ENCODE peak calls at places on chromosome 1, in eight cellular contexts. L, D, M, G, O, S, J and W are unnamed samples.

GRCh38 chr1:198280080-198280479 is 123.3 kb downstream of the NEK7 start:
- DNase-seq in L (no peak), D (no peak), M (no peak), G (no peak), O (no peak), S (no peak), J (no peak), W (no peak)

GRCh38 chr1:81121324-81121723 is 679.4 kb upstream of the ADGRL2 start:
- DNase-seq in L (no peak), D (no peak), M (no peak), G (no peak), O (no peak), S (no peak), J (no peak), W (no peak)

GRCh38 chr1:39409055-39409816 is 82.2 kb upstream of the BMP8A start:
- DNase-seq in L (peak; percentile 59), D (peak; percentile 72), M (peak; percentile 88), G (peak; percentile 59), O (peak; percentile 70), S (no peak), J (peak; percentile 21), W (peak; percentile 49)

GRCh38 chr1:230681599-230681998 is 32.3 kb downstream of the AGT start:
- DNase-seq in L (peak; percentile 42), D (peak; percentile 84), M (peak; percentile 58), G (no peak), O (no peak), S (no peak), J (peak; percentile 41), W (no peak)

GRCh38 chr1:9201421-9202239 is 32.9 kb upstream of the H6PD start:
- DNase-seq in L (peak; percentile 29), D (peak; percentile 63), M (peak; percentile 48), G (peak; percentile 37), O (no peak), S (no peak), J (no peak), W (no peak)

GRCh38 chr1:243420369-243420768 is 164.5 kb downstream of the SDCCAG8 start:
- DNase-seq in L (no peak), D (no peak), M (no peak), G (no peak), O (no peak), S (no peak), J (no peak), W (no peak)

GRCh38 chr1:171188388-171189266 is 3.5 kb downstream of the FMO2 start:
- DNase-seq in L (peak; percentile 71), D (peak; percentile 86), M (peak; percentile 63), G (peak; percentile 72), O (peak; percentile 66), S (peak; percentile 57), J (peak; percentile 65), W (no peak)

GRCh38 chr1:4476394-4476793 is 178.0 kb upstream of the AJAP1 start:
- DNase-seq in L (no peak), D (no peak), M (no peak), G (no peak), O (no peak), S (no peak), J (no peak), W (no peak)

GRCh38 chr1:31859044-31859443 is 43.2 kb upstream of the SPOCD1 start:
- DNase-seq in L (no peak), D (no peak), M (no peak), G (no peak), O (no peak), S (no peak), J (no peak), W (no peak)
- H3K4me1 ChIP-seq in L (no peaks in the 10 kb centered on the region), D (no peaks in the 10 kb centered on the region), M (no peaks in the 10 kb centered on the region), G (peaks cover 10% of the 10 kb centered on the region), O (no peaks in the 10 kb centered on the region), S (peaks cover 18% of the 10 kb centered on the region), J (peaks cover 9% of the 10 kb centered on the region), W (no peaks in the 10 kb centered on the region)

GRCh38 chr1:204619721-204620120 is 65.8 kb downstream of the LRRN2 start:
- DNase-seq in L (no peak), D (no peak), M (no peak), G (no peak), O (no peak), S (no peak), J (no peak), W (no peak)
- H3K4me1 ChIP-seq in L (no peaks in the 10 kb centered on the region), D (no peaks in the 10 kb centered on the region), M (no peaks in the 10 kb centered on the region), G (no peaks in the 10 kb centered on the region), O (no peaks in the 10 kb centered on the region), S (peaks cover 21% of the 10 kb centered on the region), J (peaks cover 44% of the 10 kb centered on the region), W (no peaks in the 10 kb centered on the region)

DNA sequence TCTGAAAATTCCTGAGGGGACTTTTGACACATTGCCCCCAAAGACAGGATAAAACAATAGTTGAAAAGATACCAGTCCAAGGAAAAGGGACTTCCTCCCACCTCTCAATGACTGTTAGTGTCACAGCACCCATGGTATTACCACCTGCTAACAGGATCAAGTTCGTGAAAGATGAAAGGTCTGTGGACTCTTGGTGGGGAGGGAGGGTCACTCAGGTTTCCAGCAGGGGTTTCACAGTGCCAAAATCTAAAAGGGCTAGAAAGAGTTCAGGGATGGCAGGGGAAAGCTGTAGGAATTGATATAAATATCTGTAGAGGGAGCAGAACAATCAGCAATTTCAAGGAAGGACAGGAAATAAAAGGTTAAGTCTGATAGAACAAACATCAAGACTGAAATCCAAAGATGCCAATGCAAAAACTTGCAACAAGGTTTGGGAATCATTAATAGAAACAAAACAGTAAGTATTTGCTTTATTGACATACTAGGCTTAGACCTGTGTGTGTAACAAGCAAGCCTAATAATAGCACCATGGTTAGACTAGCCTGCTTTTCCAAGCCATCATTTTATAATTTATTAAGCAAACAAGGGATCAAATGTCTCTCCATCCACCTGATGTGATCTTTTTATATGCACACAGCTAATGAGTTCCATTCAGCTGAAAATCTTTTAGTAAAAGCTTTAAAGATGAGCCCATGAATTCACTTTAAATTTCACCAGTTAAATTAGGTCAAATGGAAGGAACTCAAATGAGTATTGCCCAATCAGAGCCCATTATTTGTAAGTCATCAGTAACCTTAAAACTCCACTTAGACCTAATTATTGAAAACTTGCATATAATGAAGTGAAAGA is 3.7 kb downstream of the MCL1 start:
- DNase-seq in L (no peak), D (peak; percentile 61), M (no peak), G (no peak), O (no peak), S (no peak), J (no peak), W (no peak)
- H3K4me1 ChIP-seq in L (peaks cover 61% of the 10 kb centered on the region), D (peaks cover 13% of the 10 kb centered on the region), M (peaks cover 35% of the 10 kb centered on the region), G (peaks cover 22% of the 10 kb centered on the region), O (peaks cover 37% of the 10 kb centered on the region), S (peaks cover 45% of the 10 kb centered on the region), J (peaks cover 61% of the 10 kb centered on the region), W (peaks cover 57% of the 10 kb centered on the region)

DNA sequence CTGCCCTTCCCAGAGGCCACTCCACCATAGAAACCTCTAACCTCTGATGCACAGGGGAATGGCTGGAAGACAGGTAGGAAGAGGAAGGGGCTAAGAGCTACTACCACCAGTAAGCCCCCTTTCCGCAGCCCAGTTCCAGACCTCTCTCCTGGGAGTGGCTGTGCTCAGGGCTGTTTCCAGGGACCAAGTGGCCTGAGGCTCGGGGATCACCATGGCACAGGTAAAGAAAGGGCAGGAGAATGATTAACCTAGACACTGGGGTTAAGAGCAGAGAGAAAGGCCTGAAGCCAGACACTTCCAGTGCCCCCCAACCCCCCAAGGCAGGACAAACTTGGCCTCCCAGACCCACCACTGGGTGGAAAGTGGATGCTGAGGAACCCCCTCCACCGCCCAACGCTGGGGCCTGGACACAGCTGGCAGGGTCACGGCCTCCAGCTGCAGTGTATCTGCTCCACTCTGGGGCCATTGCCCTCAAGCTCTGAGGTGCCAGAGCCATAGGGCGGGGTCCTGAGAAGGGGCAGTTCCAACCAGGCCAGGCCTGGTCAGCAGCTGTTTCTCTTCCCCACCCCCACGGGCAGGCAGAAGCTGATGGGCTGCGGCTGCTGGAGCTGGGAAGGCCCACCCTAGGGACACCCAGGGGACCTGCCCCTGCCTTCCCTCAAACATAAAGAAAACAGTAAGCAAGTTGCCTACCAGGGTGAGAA is 2.7 kb downstream of the TAGLN2 start:
- DNase-seq in L (peak; percentile 46), D (peak; percentile 97), M (no peak), G (no peak), O (peak; percentile 92), S (no peak), J (peak; percentile 47), W (no peak)
- H3K4me1 ChIP-seq in L (peaks cover 59% of the 10 kb centered on the region), D (peaks cover 36% of the 10 kb centered on the region), M (peaks cover 30% of the 10 kb centered on the region), G (peaks cover 14% of the 10 kb centered on the region), O (peaks cover 42% of the 10 kb centered on the region), S (peaks cover 60% of the 10 kb centered on the region), J (peaks cover 65% of the 10 kb centered on the region), W (peaks cover 48% of the 10 kb centered on the region)

GRCh38 chr1:246587606-246588005 is 21.4 kb downstream of the CNST start:
- DNase-seq in L (no peak), D (peak; percentile 80), M (peak; percentile 84), G (no peak), O (no peak), S (no peak), J (no peak), W (no peak)
- H3K4me1 ChIP-seq in L (peaks cover 28% of the 10 kb centered on the region), D (peaks cover 19% of the 10 kb centered on the region), M (peaks cover 24% of the 10 kb centered on the region), G (peaks cover 22% of the 10 kb centered on the region), O (peaks cover 14% of the 10 kb centered on the region), S (peaks cover 16% of the 10 kb centered on the region), J (peaks cover 20% of the 10 kb centered on the region), W (peaks cover 48% of the 10 kb centered on the region)

GRCh38 chr1:47561523-47562007 is 123.7 kb downstream of the FOXD2 start:
- DNase-seq in L (no peak), D (no peak), M (no peak), G (no peak), O (peak; percentile 48), S (no peak), J (no peak), W (no peak)
- H3K4me1 ChIP-seq in L (peaks cover 24% of the 10 kb centered on the region), D (peaks cover 3% of the 10 kb centered on the region), M (no peaks in the 10 kb centered on the region), G (peaks cover 6% of the 10 kb centered on the region), O (no peaks in the 10 kb centered on the region), S (peaks cover 4% of the 10 kb centered on the region), J (peaks cover 39% of the 10 kb centered on the region), W (no peaks in the 10 kb centered on the region)